ENCODE peak calls at places on chromosomes 12 and 14, in five cellular contexts. Q, B, D, C and T are unnamed samples.

GRCh38 chr12:50088577-50089335 is 3.6 kb downstream of the SMARCD1 start:
- DNase-seq in D (peak), B (peak), C (peak), Q (peak), T (peak)

GRCh38 chr14:23167006-23167847 is 16.2 kb downstream of the SLC7A8 start:
- DNase-seq in D (no peak), B (no peak), Q (no peak), C (no peak), T (no peak)

GRCh38 chr12:40730281-40730680 is 38.0 kb downstream of the CNTN1 start:
- DNase-seq in D (no peak), C (no peak), B (no peak), Q (no peak), T (no peak)

GRCh38 chr12:23843958-23844357 is 105.5 kb downstream of the SOX5 start:
- DNase-seq in B (no peak), Q (no peak), C (no peak), D (no peak), T (no peak)

GRCh38 chr14:105300542-105301102 is at the start of gene BRF1:
- DNase-seq in Q (peak), D (peak), C (peak), B (peak), T (peak)

GRCh38 chr12:94100990-94101901 is 47.1 kb upstream of the PLXNC1 start:
- DNase-seq in D (peak), B (peak), Q (peak), C (peak), T (peak)

GRCh38 chr12:57661376-57661775 is 28.4 kb upstream of the B4GALNT1 start:
- DNase-seq in B (no peak), C (no peak), Q (no peak), D (no peak), T (no peak)

GRCh38 chr12:112486361-112486760 is 67.6 kb downstream of the PTPN11 start:
- DNase-seq in C (no peak), Q (no peak), D (no peak), B (no peak), T (no peak)

GRCh38 chr12:109951751-109952150 is 44.4 kb downstream of the GIT2 start:
- DNase-seq in Q (peak), B (no peak), D (no peak), C (no peak), T (no peak)

GRCh38 chr12:117097159-117097558 is 2.1 kb downstream of the TESC start:
- DNase-seq in B (no peak), C (no peak), D (no peak), Q (no peak), T (no peak)

GRCh38 chr12:27549231-27549800 is 25.3 kb downstream of the PPFIBP1 start:
- DNase-seq in B (no peak), Q (peak), C (no peak), D (no peak), T (peak)

GRCh38 chr12:49129332-49130150 is 1.7 kb downstream of the TUBA1B start:
- DNase-seq in Q (no peak), C (no peak), B (peak), D (no peak), T (no peak)

GRCh38 chr12:11621797-11622423 is 27.6 kb upstream of the ETV6 start:
- DNase-seq in B (peak), C (no peak), Q (peak), D (peak), T (no peak)

GRCh38 chr12:120771097-120771496 is 45.5 kb downstream of the ACADS start:
- DNase-seq in B (no peak), C (no peak), D (no peak), Q (no peak), T (no peak)

GRCh38 chr14:28784262-28785021 is 17.9 kb downstream of the FOXG1 start:
- DNase-seq in D (no peak), B (no peak), C (no peak), Q (no peak), T (no peak)

GRCh38 chr12:89770391-89770790 is 61.8 kb upstream of the ATP2B1 start:
- DNase-seq in B (no peak), Q (no peak), D (no peak), C (no peak), T (no peak)

GRCh38 chr12:106131671-106132070 is 7.1 kb downstream of the NUAK1 start:
- DNase-seq in C (no peak), D (no peak), B (no peak), Q (peak), T (no peak)

GRCh38 chr12:90984114-90984513 is 20.7 kb downstream of the EPYC start:
- DNase-seq in Q (no peak), C (no peak), D (no peak), B (no peak), T (no peak)

GRCh38 chr14:53306926-53307325 is 153.8 kb upstream of the DDHD1 start:
- DNase-seq in D (peak), C (no peak), B (no peak), Q (peak), T (no peak)

GRCh38 chr12:89225401-89225800 is 126.9 kb downstream of the DUSP6 start:
- DNase-seq in D (no peak), B (peak), Q (peak), C (peak), T (no peak)

GRCh38 chr14:81062816-81063215 is 107.4 kb downstream of the TSHR start:
- DNase-seq in Q (peak), C (no peak), D (peak), B (peak), T (peak)

GRCh38 chr12:49961993-49962764 is 507 bp downstream of the AQP5 start:
- DNase-seq in B (no peak), D (no peak), Q (no peak), C (no peak), T (no peak)

GRCh38 chr12:76878045-76878898 is 547 bp downstream of the CSRP2 start:
- DNase-seq in C (no peak), B (peak), D (no peak), Q (peak), T (no peak)

GRCh38 chr14:98227000-98227726 is 1044.8 kb downstream of the BCL11B start:
- DNase-seq in B (peak), Q (no peak), D (no peak), C (peak), T (no peak)

GRCh38 chr12:10807186-10807585 is at the start of gene TAS2R8:
- DNase-seq in D (no peak), C (no peak), Q (no peak), B (no peak), T (no peak)

GRCh38 chr12:123263196-123263817 is 8.3 kb downstream of the CDK2AP1 start:
- DNase-seq in C (no peak), D (no peak), Q (no peak), B (no peak), T (no peak)